ENCODE peak calls at places on chromosomes 2 and 18, in seven cellular contexts. Y, H, G, I, X, A and Z are unnamed samples.

GRCh38 chr2:57906152-57906732 is 140.4 kb upstream of the VRK2 start:
- DNase-seq in Y (no peak), H (no peak), G (no peak), I (peak; percentile 62), X (peak; percentile 65), A (peak; percentile 10), Z (peak; percentile 62)

GRCh38 chr2:96105152-96105915 is 11.0 kb downstream of the ADRA2B start:
- DNase-seq in Y (no peak), H (no peak), G (no peak), I (no peak), X (no peak), A (no peak), Z (no peak)

GRCh38 chr2:97695744-97696143 is 17.6 kb upstream of the ZAP70 start:
- DNase-seq in Y (no peak), H (no peak), G (no peak), I (no peak), X (no peak), A (no peak), Z (no peak)

GRCh38 chr2:69385443-69386151 is 1.4 kb downstream of the GFPT1 start:
- DNase-seq in Y (no peak), H (no peak), G (no peak), I (peak; percentile 35), X (no peak), A (no peak), Z (peak; percentile 37)

GRCh38 chr2:148209598-148209997 is 188.7 kb downstream of the MBD5 start:
- DNase-seq in Y (no peak), H (no peak), G (no peak), I (peak; percentile 0), X (no peak), A (no peak), Z (no peak)

GRCh38 chr2:27000995-27001394 is 30.6 kb downstream of the MAPRE3 start:
- DNase-seq in Y (no peak), H (no peak), G (no peak), I (no peak), X (no peak), A (no peak), Z (no peak)

GRCh38 chr18:27004056-27004829 is 138.7 kb upstream of the AQP4 start:
- DNase-seq in Y (no peak), H (no peak), G (no peak), I (no peak), X (no peak), A (no peak), Z (peak; percentile 30)

GRCh38 chr2:236803621-236804020 is 234.0 kb downstream of the ACKR3 start:
- DNase-seq in Y (no peak), H (no peak), G (no peak), I (no peak), X (no peak), A (no peak), Z (no peak)

GRCh38 chr2:151916632-151917031 is 88.4 kb upstream of the ARL5A start:
- DNase-seq in Y (no peak), H (no peak), G (no peak), I (no peak), X (no peak), A (no peak), Z (no peak)

GRCh38 chr2:130827502-130828251 is 9.0 kb upstream of the ARHGEF4 start:
- DNase-seq in Y (no peak), H (peak; percentile 8), G (no peak), I (peak; percentile 88), X (peak; percentile 63), A (no peak), Z (peak; percentile 88)

GRCh38 chr2:120052597-120052996 is 39.7 kb downstream of the EPB41L5 start:
- DNase-seq in Y (no peak), H (no peak), G (no peak), I (peak; percentile 72), X (no peak), A (no peak), Z (no peak)

GRCh38 chr2:100606740-100607343 is 44.0 kb downstream of the PDCL3 start:
- DNase-seq in Y (peak; percentile 42), H (no peak), G (peak; percentile 33), I (peak; percentile 40), X (peak; percentile 13), A (peak; percentile 54), Z (peak; percentile 39)

GRCh38 chr18:50934545-50935211 is 33.2 kb upstream of the ELAC1 start:
- DNase-seq in Y (no peak), H (no peak), G (no peak), I (no peak), X (no peak), A (no peak), Z (no peak)

GRCh38 chr2:144671695-144672094 is 151.8 kb upstream of the ZEB2 start:
- DNase-seq in Y (no peak), H (peak; percentile 51), G (no peak), I (peak; percentile 5), X (no peak), A (no peak), Z (peak; percentile 29)

GRCh38 chr2:144580521-144581153 is 60.7 kb upstream of the ZEB2 start:
- DNase-seq in Y (no peak), H (no peak), G (no peak), I (no peak), X (no peak), A (no peak), Z (no peak)

GRCh38 chr2:44077942-44078511 is 82.2 kb upstream of the LRPPRC start:
- DNase-seq in Y (no peak), H (no peak), G (no peak), I (no peak), X (no peak), A (no peak), Z (no peak)

GRCh38 chr2:112912403-112912802 is 1.4 kb downstream of the IL37 start:
- DNase-seq in Y (no peak), H (no peak), G (no peak), I (no peak), X (no peak), A (no peak), Z (no peak)

GRCh38 chr2:180730976-180731375 is 249.4 kb upstream of the UBE2E3 start:
- DNase-seq in Y (no peak), H (no peak), G (no peak), I (peak; percentile 30), X (peak; percentile 16), A (no peak), Z (no peak)

GRCh38 chr2:217785544-217786045 is 217.2 kb downstream of the TNS1 start:
- DNase-seq in Y (peak; percentile 87), H (peak; percentile 85), G (peak; percentile 78), I (peak; percentile 70), X (peak; percentile 27), A (peak; percentile 76), Z (peak; percentile 50)

GRCh38 chr18:70762812-70763211 is 474.0 kb downstream of the SOCS6 start:
- DNase-seq in Y (no peak), H (no peak), G (no peak), I (no peak), X (no peak), A (no peak), Z (no peak)

GRCh38 chr18:55539240-55539639 is 48.8 kb downstream of the TCF4 start:
- DNase-seq in Y (no peak), H (no peak), G (no peak), I (peak; percentile 6), X (no peak), A (no peak), Z (peak; percentile 81)

GRCh38 chr18:28961669-28962228 is 784.8 kb upstream of the CDH2 start:
- DNase-seq in Y (no peak), H (no peak), G (no peak), I (peak; percentile 45), X (peak; percentile 15), A (no peak), Z (no peak)

GRCh38 chr2:88709117-88709739 is 17.8 kb downstream of the RPIA start:
- DNase-seq in Y (no peak), H (no peak), G (no peak), I (peak; percentile 31), X (no peak), A (no peak), Z (peak; percentile 48)